ENCODE peak calls at places on chromosomes 11 and 22, in nine cellular contexts. O is HepG2, Q is spleen, C is sigmoid colon, M is HCT116, U is stomach, J is HL-60, R is transverse colon, K is SK-N-SH. F is an unnamed sample.

GRCh38 chr11:67401495-67402191 is at the start of gene PPP1CA:
- DNase-seq in R (peak), M (peak), O (peak), C (peak), U (peak), Q (peak), J (peak), K (peak), F (peak)

GRCh38 chr11:47004595-47005033 is 68.1 kb downstream of the CSTPP1 start:
- DNase-seq in R (peak), O (peak), K (peak), J (peak), U (peak), C (peak), Q (no peak), M (no peak), F (no peak)

GRCh38 chr22:24002849-24003248 is 2.4 kb downstream of the GSTT4 start:
- DNase-seq in K (no peak), C (no peak), O (no peak), U (no peak), J (no peak), R (no peak), M (no peak), Q (no peak), F (no peak)

GRCh38 chr11:125514336-125515101 is 18.5 kb upstream of the FEZ1 start:
- DNase-seq in C (no peak), O (no peak), J (peak), R (peak), K (peak), Q (no peak), U (peak), M (no peak), F (no peak)

GRCh38 chr11:17978553-17979287 is 34.1 kb downstream of the SERGEF start:
- DNase-seq in K (peak), R (peak), M (no peak), J (peak), U (peak), Q (no peak), O (peak), C (no peak), F (peak)

GRCh38 chr22:45154383-45154782 is 9.3 kb upstream of the NUP50 start:
- DNase-seq in J (no peak), K (no peak), U (no peak), M (no peak), O (no peak), Q (no peak), R (no peak), C (no peak), F (no peak)

GRCh38 chr11:45436118-45436517 is 150.0 kb upstream of the SYT13 start:
- DNase-seq in R (no peak), K (no peak), Q (no peak), J (no peak), M (no peak), U (no peak), O (no peak), C (no peak), F (no peak)

GRCh38 chr11:117145393-117145761 is 1.3 kb downstream of the PAFAH1B2 start:
- DNase-seq in C (no peak), K (peak), O (peak), R (peak), Q (no peak), M (no peak), J (no peak), U (no peak), F (no peak)

GRCh38 chr11:28009383-28009782 is 98.6 kb downstream of the KIF18A start:
- DNase-seq in M (no peak), C (no peak), Q (no peak), K (no peak), R (no peak), U (no peak), O (no peak), J (no peak), F (no peak)

GRCh38 chr11:8566613-8567210 is 27.3 kb downstream of the STK33 start:
- DNase-seq in O (peak), U (no peak), J (no peak), Q (no peak), M (peak), C (no peak), K (peak), R (peak), F (no peak)

GRCh38 chr11:285894-286220 is 3.1 kb upstream of the PGGHG start:
- DNase-seq in Q (peak), U (no peak), M (no peak), O (no peak), J (no peak), K (peak), C (peak), R (no peak), F (no peak)

GRCh38 chr11:122979815-122980656 is 1.6 kb downstream of the BSX start:
- DNase-seq in K (no peak), U (no peak), O (no peak), R (no peak), M (no peak), J (no peak), Q (no peak), C (no peak), F (no peak)

GRCh38 chr11:105211806-105212531 is 72.4 kb upstream of the CARD18 start:
- DNase-seq in R (no peak), M (no peak), U (no peak), O (no peak), C (no peak), J (no peak), K (no peak), Q (no peak), F (no peak)

GRCh38 chr22:50048066-50048765 is 9.9 kb downstream of the TTLL8 start:
- DNase-seq in U (no peak), K (no peak), O (no peak), M (no peak), J (no peak), R (no peak), Q (no peak), C (no peak), F (no peak)

GRCh38 chr22:32217465-32217864 is 12.6 kb upstream of the RFPL2 start:
- DNase-seq in K (no peak), Q (no peak), R (no peak), C (no peak), M (no peak), J (no peak), U (no peak), O (no peak), F (no peak)

GRCh38 chr11:69375316-69376154 is 81.6 kb downstream of the MYEOV start:
- DNase-seq in Q (peak), K (no peak), R (peak), U (peak), O (no peak), J (no peak), C (peak), M (no peak), F (no peak)

GRCh38 chr11:77559686-77560425 is 29.9 kb upstream of the AQP11 start:
- DNase-seq in K (no peak), O (no peak), Q (no peak), M (peak), U (no peak), C (no peak), J (no peak), R (no peak), F (no peak)

GRCh38 chr11:58188770-58189169 is at the start of gene OR9Q2:
- DNase-seq in U (no peak), C (no peak), Q (no peak), M (no peak), O (no peak), R (no peak), K (no peak), J (no peak), F (no peak)

GRCh38 chr11:2509481-2510001 is 64.7 kb downstream of the KCNQ1 start:
- DNase-seq in U (peak), O (no peak), J (no peak), R (peak), Q (peak), C (peak), M (no peak), K (peak), F (no peak)

GRCh38 chr11:64766881-64767280 is 7.1 kb upstream of the PYGM start:
- DNase-seq in Q (peak), K (peak), J (no peak), R (no peak), C (peak), O (no peak), U (no peak), M (no peak), F (no peak)

GRCh38 chr11:128503231-128503991 is 83.9 kb downstream of the ETS1 start:
- DNase-seq in M (no peak), C (no peak), J (no peak), R (no peak), K (no peak), O (no peak), U (no peak), Q (no peak), F (no peak)

GRCh38 chr11:128501008-128501407 is 86.3 kb downstream of the ETS1 start:
- DNase-seq in M (no peak), C (no peak), J (no peak), R (no peak), U (no peak), K (no peak), Q (no peak), O (no peak), F (no peak)

GRCh38 chr11:128500488-128500887 is 86.9 kb downstream of the ETS1 start:
- DNase-seq in Q (no peak), R (no peak), U (no peak), O (no peak), J (no peak), M (no peak), K (no peak), C (no peak), F (no peak)

GRCh38 chr11:128502736-128503135 is 84.6 kb downstream of the ETS1 start:
- DNase-seq in Q (no peak), K (no peak), O (no peak), U (no peak), C (no peak), M (no peak), R (no peak), J (no peak), F (no peak)

GRCh38 chr11:128501576-128502549 is 85.5 kb downstream of the ETS1 start:
- DNase-seq in Q (no peak), C (no peak), K (no peak), M (no peak), J (no peak), U (no peak), R (no peak), O (no peak), F (no peak)
- TF ChIP-seq POLR2AphosphoS5 in Q (peak), C (peak), K (no peak), M (no peak), J (no peak), U (no peak), R (no peak), O (no peak), F (no peak)

GRCh38 chr11:3824714-3825472 is 15.9 kb downstream of the RHOG start:
- DNase-seq in J (peak), M (no peak), O (peak), K (peak), U (peak), R (peak), C (peak), Q (peak), F (peak)
- TF ChIP-seq POLR2AphosphoS5 in J (peak), M (no peak), O (no peak), K (no peak), U (peak), R (no peak), C (no peak), Q (peak), F (no peak)

GRCh38 chr22:20606784-20607128 is 99.3 kb downstream of the MED15 start:
- DNase-seq in M (no peak), R (no peak), J (no peak), O (no peak), U (no peak), Q (no peak), K (no peak), C (no peak), F (no peak)
- TF ChIP-seq POLR2AphosphoS5 in M (no peak), R (no peak), J (no peak), O (no peak), U (no peak), Q (no peak), K (no peak), C (no peak), F (no peak)

GRCh38 chr11:70734911-70735310 is 336.6 kb downstream of the CTTN start:
- DNase-seq in M (no peak), K (no peak), U (no peak), R (no peak), J (no peak), Q (no peak), C (no peak), O (no peak), F (no peak)

GRCh38 chr11:70734379-70734778 is 336.1 kb downstream of the CTTN start:
- DNase-seq in R (no peak), Q (peak), K (no peak), C (no peak), J (no peak), O (no peak), U (no peak), M (no peak), F (no peak)

GRCh38 chr11:70731670-70732492 is 333.6 kb downstream of the CTTN start:
- DNase-seq in K (no peak), C (no peak), M (no peak), O (no peak), Q (peak), R (no peak), J (no peak), U (no peak), F (no peak)

GRCh38 chr11:70732493-70733206 is 334.3 kb downstream of the CTTN start:
- DNase-seq in M (peak), O (no peak), K (no peak), Q (peak), C (no peak), R (no peak), U (no peak), J (no peak), F (no peak)

DNA sequence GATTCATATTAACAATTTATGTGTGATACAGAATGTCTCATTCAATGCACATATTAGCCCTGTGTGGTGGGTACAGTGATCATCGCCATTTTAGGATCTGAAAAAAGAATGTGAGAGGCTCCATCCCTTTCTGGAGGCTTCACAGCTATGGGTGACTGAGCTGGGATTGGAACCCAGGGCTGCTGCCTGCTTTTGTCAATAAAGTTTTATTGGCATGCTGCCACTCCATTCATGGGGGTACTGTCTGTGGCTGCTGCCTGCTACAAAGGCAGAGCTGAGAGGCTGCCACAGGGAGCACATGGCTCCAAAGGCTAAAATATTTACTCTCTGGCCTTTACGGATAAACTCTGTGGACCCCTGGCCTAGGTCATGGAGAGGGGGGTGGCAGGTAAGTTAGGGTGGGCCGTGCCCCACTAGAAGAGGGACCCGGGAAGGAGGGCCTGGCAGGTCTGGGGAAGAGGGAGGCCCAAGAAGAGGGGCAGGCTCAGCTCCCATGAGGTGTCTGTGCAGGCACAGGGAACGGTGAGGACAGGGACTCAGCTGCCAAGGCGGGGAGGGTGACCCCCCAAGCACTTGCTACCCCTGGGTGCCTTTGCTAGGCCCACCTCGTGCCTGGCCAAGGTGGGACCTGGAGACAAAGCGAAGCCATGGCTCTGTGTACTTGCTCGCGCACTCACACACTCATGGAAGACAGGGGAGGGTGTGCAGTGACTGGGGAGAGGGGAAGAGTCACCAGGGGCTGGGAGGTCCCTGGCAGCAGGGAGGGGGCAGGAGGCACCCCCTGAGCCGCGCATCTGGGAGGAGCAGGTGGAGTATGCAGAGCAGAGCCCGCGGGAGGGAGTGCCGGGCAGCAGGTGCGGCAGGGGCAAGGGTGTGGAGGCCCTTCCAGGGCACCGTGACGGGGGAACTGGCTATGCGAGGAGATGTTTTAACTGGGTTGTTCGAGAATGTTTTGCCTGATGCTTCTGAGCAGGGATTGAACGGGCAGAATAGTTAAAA is 335.3 kb downstream of the CTTN start:
- DNase-seq in U (no peak), Q (peak), K (no peak), C (no peak), M (no peak), O (no peak), R (no peak), J (no peak), F (no peak)
- TF ChIP-seq POLR2AphosphoS5 in U (no peak), Q (no peak), K (no peak), C (no peak), M (no peak), O (no peak), R (no peak), J (no peak), F (no peak)

DNA sequence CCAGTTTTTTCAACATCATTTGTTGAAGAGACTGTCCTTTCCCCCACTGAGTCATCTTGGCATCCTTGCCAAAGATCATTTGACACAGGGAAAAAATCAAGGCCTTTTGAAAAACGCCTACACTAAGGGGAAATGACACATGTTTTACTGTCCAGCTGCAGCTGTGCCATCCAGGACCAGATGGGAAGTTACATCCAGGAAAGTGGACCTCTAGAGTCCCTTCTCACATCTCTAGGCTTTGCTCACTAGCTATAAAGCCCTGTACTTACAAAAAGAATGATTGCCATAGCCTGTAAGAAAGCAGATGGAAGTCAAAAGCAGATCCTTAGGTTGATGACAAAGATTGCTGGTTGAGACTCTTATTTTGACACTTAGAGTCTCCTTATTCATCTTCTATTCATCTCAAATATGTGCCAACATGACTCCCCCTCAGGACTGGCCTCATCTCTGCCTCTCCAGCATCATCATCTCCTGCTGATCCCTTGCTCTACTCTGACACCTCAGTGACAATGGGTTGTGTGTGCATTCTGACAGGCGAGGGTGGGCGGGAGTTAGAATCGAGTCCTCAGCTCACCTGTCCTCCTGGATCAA is 22.8 kb downstream of the OSBP2 start:
- DNase-seq in C (no peak), K (no peak), M (peak), J (no peak), U (no peak), O (peak), Q (no peak), R (no peak), F (no peak)
- TF ChIP-seq POLR2AphosphoS5 in C (no peak), K (no peak), M (peak), J (no peak), U (no peak), O (no peak), Q (peak), R (no peak), F (no peak)

F was measured in GM12892.